ENCODE peak calls at places on chromosome 9, in five cellular contexts. K, A, S, R and J are unnamed samples.

GRCh38 chr9:36485647-36486453 is 85.8 kb upstream of the RNF38 start:
- DNase-seq in R (no peak), A (no peak), K (no peak), S (peak; percentile 5), J (peak; percentile 61)

GRCh38 chr9:88819471-88819870 is 171.8 kb upstream of the S1PR3 start:
- DNase-seq in S (no peak), R (no peak), A (no peak), K (no peak), J (no peak)

GRCh38 chr9:126448136-126448535 is 121.5 kb downstream of the MVB12B start:
- DNase-seq in A (no peak), R (no peak), K (no peak), S (no peak), J (no peak)

GRCh38 chr9:121895836-121896544 is 197.1 kb downstream of the TTLL11 start:
- DNase-seq in R (no peak), K (no peak), A (peak; percentile 5), S (no peak), J (no peak)

GRCh38 chr9:121216406-121216805 is 14.7 kb upstream of the RAB14 start:
- DNase-seq in S (no peak), K (no peak), R (no peak), A (no peak), J (no peak)

GRCh38 chr9:136020671-136021070 is 59.5 kb upstream of the UBAC1 start:
- DNase-seq in A (no peak), R (no peak), S (no peak), K (no peak), J (peak; percentile 45)

GRCh38 chr9:21454149-21454548 is 13.9 kb downstream of the IFNA1 start:
- DNase-seq in A (no peak), K (no peak), S (no peak), R (no peak), J (no peak)

GRCh38 chr9:22158983-22159382 is 149.9 kb upstream of the CDKN2B start:
- DNase-seq in R (no peak), A (peak; percentile 85), S (no peak), K (no peak), J (no peak)

GRCh38 chr9:32395483-32396216 is 11.2 kb downstream of the ACO1 start:
- DNase-seq in S (no peak), A (no peak), R (peak; percentile 26), K (no peak), J (no peak)

GRCh38 chr9:121474225-121474947 is 25.3 kb downstream of the GGTA1 start:
- DNase-seq in A (no peak), S (no peak), R (no peak), K (no peak), J (no peak)

GRCh38 chr9:109976328-109976702 is 196.3 kb downstream of the PALM2AKAP2 start:
- DNase-seq in R (no peak), A (no peak), K (no peak), S (no peak), J (no peak)

GRCh38 chr9:126615251-126615790 is 1.6 kb downstream of the LMX1B start:
- DNase-seq in R (no peak), K (no peak), S (no peak), A (peak; percentile 21), J (peak; percentile 75)

GRCh38 chr9:29129763-29130162 is 1556.5 kb upstream of the C9orf72 start:
- DNase-seq in R (no peak), S (no peak), K (no peak), A (no peak), J (no peak)

GRCh38 chr9:20558609-20559016 is 63.7 kb downstream of the MLLT3 start:
- DNase-seq in A (no peak), S (no peak), R (peak; percentile 53), K (no peak), J (peak; percentile 3)

GRCh38 chr9:88980732-88981336 is 10.4 kb upstream of the S1PR3 start:
- DNase-seq in R (no peak), S (no peak), A (no peak), K (no peak), J (no peak)

GRCh38 chr9:107749787-107750444 is 260.3 kb upstream of the KLF4 start:
- DNase-seq in S (peak; percentile 62), K (no peak), R (peak; percentile 56), A (peak; percentile 5), J (peak; percentile 53)

GRCh38 chr9:124206391-124206790 is 51.4 kb upstream of the NEK6 start:
- DNase-seq in K (no peak), S (no peak), A (no peak), R (no peak), J (no peak)

GRCh38 chr9:73039916-73040263 is 87.0 kb upstream of the ALDH1A1 start:
- DNase-seq in S (no peak), K (no peak), A (no peak), R (no peak), J (no peak)

GRCh38 chr9:76086521-76086920 is 196.0 kb downstream of the PCSK5 start:
- DNase-seq in R (no peak), A (no peak), K (no peak), S (no peak), J (no peak)

GRCh38 chr9:14813336-14814020 is 90.9 kb upstream of the CER1 start:
- DNase-seq in A (no peak), R (no peak), K (no peak), S (no peak), J (no peak)

GRCh38 chr9:82456621-82457020 is 468.0 kb downstream of the SPATA31D1 start:
- DNase-seq in K (no peak), R (no peak), S (no peak), A (no peak), J (no peak)

GRCh38 chr9:126397056-126397455 is 70.4 kb downstream of the MVB12B start:
- DNase-seq in R (peak; percentile 10), S (no peak), A (no peak), K (peak; percentile 54), J (no peak)

GRCh38 chr9:137387034-137387890 is 35.7 kb downstream of the EXD3 start:
- DNase-seq in R (no peak), S (no peak), K (no peak), A (no peak), J (no peak)

GRCh38 chr9:117002686-117003085 is 315.6 kb downstream of the TRIM32 start:
- DNase-seq in S (no peak), K (no peak), A (no peak), R (no peak), J (no peak)

GRCh38 chr9:33921967-33922895 is 105.3 kb downstream of the UBE2R2 start:
- DNase-seq in A (peak; percentile 21), K (no peak), S (peak; percentile 29), R (peak; percentile 57), J (no peak)

GRCh38 chr9:37758747-37759146 is 5.1 kb downstream of the TRMT10B start:
- DNase-seq in K (no peak), A (no peak), S (peak; percentile 37), R (no peak), J (no peak)

GRCh38 chr9:37761511-37761910 is 7.9 kb downstream of the TRMT10B start:
- DNase-seq in A (no peak), K (no peak), R (no peak), S (no peak), J (no peak)

DNA sequence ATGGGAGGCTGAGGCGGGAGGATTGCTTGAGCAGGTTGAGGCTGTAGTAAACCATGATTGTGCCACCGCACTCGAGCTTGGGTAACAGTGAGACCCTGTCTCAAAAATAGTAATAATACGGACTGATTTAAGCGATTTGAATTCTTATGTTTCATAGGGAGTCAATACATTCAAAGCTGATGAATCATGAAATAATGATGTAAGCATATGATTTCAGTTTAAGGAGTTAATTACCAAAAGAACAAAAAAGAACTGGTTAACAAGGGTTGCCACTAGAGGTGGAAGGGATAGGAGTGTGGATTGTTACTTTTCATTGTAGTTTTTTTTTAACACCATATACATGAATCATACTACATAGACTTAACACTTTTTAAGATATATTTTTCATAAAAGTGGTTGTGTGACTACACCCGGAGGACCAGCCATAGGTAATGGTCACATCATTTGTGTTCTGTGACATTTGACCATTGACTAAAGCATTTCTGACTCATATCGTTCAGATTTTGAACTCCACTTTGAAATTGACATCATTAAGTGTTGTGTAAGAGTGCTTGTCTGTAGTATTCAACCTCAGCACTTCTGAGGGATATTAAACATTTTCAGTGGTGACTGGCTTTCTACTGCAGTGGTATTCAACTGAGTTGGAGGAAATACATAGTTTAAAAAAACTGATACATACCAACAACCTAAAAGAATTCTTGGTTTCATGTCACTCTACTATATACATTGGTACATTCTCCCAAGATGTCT is 7.0 kb downstream of the TRMT10B start:
- DNase-seq in R (no peak), K (no peak), S (no peak), A (peak; percentile 20), J (no peak)
- TF ChIP-seq HDAC2 in R (no peak), K (no peak), S (no peak), A (no peak), J (no peak)

DNA sequence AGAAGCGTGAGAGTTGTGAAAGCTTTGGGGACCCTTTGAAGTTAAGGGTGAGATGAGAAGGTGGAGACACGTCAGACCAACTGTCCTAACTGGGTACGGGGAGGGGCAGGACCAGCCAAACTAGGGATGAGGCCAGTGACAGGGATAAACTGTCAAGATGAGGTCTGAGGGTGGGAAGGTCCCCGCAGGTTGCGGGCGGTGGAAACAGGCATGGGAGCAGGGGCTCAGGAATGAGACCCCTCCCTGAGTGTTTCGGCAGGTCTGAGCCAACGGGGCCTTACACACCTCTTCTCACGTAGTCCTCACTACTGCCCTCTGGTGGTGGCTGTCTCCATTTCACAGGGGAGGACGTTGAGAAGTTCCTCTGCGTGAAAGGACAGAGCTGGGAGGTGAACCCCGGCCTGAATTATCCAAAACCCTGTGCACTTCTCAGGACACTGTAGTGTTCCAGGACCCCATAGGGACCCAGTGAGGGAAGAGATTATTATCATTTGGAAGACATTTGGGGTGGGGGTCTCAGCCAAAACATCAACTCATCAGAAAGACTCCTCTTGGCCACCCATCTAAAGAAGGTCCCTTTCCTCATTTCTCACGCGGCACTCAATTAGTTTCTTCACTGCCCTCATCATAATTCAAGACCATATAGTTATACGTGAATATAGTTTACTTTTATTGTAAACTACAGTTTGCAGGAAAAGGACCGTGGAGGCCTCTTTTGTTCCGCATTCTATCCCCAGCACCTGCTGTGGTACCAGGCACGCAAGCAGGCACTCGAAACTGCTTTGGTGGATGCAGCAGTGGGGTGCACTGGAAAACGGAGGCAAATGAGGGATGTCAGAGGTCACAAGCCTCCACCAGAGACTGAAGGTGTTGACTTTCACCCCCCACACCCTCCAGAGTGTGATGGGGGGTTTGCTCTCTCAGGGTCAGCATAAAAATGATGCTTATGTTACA is 21.7 kb upstream of the NANS start:
- DNase-seq in S (peak; percentile 92), K (peak; percentile 61), A (peak; percentile 76), R (peak; percentile 84), J (peak; percentile 36)
- TF ChIP-seq HDAC2 in S (no peak), K (no peak), A (no peak), R (no peak), J (no peak)

GRCh38 chr9:134712243-134712642 is 70.6 kb downstream of the COL5A1 start:
- DNase-seq in K (no peak), R (no peak), S (no peak), A (no peak), J (no peak)

GRCh38 chr9:134709512-134710270 is 68.1 kb downstream of the COL5A1 start:
- DNase-seq in R (no peak), S (no peak), A (no peak), K (no peak), J (no peak)

GRCh38 chr9:134710912-134711311 is 69.3 kb downstream of the COL5A1 start:
- DNase-seq in S (no peak), A (no peak), R (no peak), K (no peak), J (no peak)

GRCh38 chr9:134708672-134709038 is 67.1 kb downstream of the COL5A1 start:
- DNase-seq in A (no peak), S (no peak), K (no peak), R (no peak), J (no peak)

GRCh38 chr9:134710271-134710540 is 68.6 kb downstream of the COL5A1 start:
- DNase-seq in A (no peak), R (no peak), S (no peak), K (no peak), J (no peak)
- TF ChIP-seq HDAC2 in A (no peak), R (no peak), S (no peak), K (no peak), J (no peak)

GRCh38 chr9:79215819-79216218 is 355.9 kb upstream of the TLE4 start:
- DNase-seq in A (no peak), K (no peak), R (no peak), S (no peak), J (no peak)
- TF ChIP-seq HDAC2 in A (no peak), K (no peak), R (no peak), S (no peak), J (no peak)